ENCODE peak calls at places on chromosomes 6 and 20, in four cellular contexts. J is epithelial cell of esophagus, S is stomach, H is thyroid gland. P is an unnamed sample.

GRCh38 chr6:72080260-72080941 is 194.1 kb downstream of the RIMS1 start:
- DNase-seq in J (no peak), S (no peak), H (no peak), P (no peak)

GRCh38 chr6:148545901-148546300 is 200.9 kb upstream of the UST start:
- DNase-seq in J (no peak), S (no peak), H (no peak), P (no peak)

GRCh38 chr20:44495257-44495656 is 19.6 kb downstream of the TTPAL start:
- DNase-seq in J (peak), S (no peak), H (peak), P (no peak)

GRCh38 chr20:35698298-35699126 is 640 bp downstream of the NFS1 start:
- DNase-seq in J (peak), S (peak), H (no peak), P (peak)

GRCh38 chr6:32444433-32444832 is 4.7 kb downstream of the HLA-DRA start:
- DNase-seq in J (no peak), S (no peak), H (no peak), P (no peak)

GRCh38 chr6:54617730-54618129 is 228.8 kb upstream of the FAM83B start:
- DNase-seq in J (peak), S (no peak), H (no peak), P (no peak)

GRCh38 chr6:144559865-144560603 is 274.9 kb downstream of the UTRN start:
- DNase-seq in J (no peak), S (no peak), H (no peak), P (no peak)

GRCh38 chr6:157558049-157558448 is 177.1 kb downstream of the ZDHHC14 start:
- DNase-seq in J (no peak), S (no peak), H (no peak), P (no peak)

GRCh38 chr20:44576297-44576696 is 6.1 kb upstream of the PKIG start:
- DNase-seq in J (peak), S (no peak), H (no peak), P (no peak)

GRCh38 chr6:26380256-26380655 is 2.7 kb upstream of the BTN2A2 start:
- DNase-seq in J (peak), S (no peak), H (no peak), P (no peak)

GRCh38 chr6:33779305-33779704 is 9.6 kb downstream of the LEMD2 start:
- DNase-seq in J (no peak), S (no peak), H (no peak), P (no peak)
- TF ChIP-seq CTCF in J (no peak), S (no peak), H (no peak), P (peak)

GRCh38 chr6:30893001-30893591 is 8.8 kb downstream of the DDR1 start:
- DNase-seq in J (no peak), S (no peak), H (no peak), P (no peak)
- TF ChIP-seq CTCF in J (no peak), S (no peak), H (no peak), P (no peak)

DNA sequence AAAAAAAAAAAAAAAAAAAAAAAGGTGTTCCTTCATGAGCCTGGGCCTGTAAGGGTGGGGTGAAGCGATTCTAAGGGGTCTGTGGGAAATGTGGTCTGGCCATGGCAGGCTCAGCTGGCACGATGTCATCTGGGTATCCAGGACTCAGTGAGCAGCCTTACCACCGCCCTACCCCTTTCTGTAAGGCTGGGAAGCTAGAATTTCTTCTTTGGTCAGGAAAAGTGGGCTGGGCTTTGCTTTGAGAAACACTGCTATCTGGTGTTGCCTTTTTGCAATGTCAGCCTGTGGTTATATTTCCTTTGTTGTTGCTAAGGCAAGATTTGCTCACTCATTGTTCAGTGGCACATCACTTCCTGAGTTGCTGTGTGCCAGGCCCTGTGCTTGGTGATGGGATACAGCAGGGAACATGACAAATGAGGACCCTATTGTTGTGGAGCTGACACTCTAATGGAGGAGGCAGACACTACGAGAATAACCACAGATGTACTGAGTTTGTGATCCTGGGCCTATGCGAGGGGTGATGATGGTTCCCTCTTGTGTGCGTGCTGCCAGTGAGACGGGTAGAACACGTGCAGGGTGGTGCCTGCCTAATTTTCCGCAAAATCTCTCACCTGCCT is 45.9 kb upstream of the ZNFX1 start:
- DNase-seq in J (peak), S (no peak), H (peak), P (no peak)
- TF ChIP-seq CTCF in J (peak), S (peak), H (peak), P (no peak)

DNA sequence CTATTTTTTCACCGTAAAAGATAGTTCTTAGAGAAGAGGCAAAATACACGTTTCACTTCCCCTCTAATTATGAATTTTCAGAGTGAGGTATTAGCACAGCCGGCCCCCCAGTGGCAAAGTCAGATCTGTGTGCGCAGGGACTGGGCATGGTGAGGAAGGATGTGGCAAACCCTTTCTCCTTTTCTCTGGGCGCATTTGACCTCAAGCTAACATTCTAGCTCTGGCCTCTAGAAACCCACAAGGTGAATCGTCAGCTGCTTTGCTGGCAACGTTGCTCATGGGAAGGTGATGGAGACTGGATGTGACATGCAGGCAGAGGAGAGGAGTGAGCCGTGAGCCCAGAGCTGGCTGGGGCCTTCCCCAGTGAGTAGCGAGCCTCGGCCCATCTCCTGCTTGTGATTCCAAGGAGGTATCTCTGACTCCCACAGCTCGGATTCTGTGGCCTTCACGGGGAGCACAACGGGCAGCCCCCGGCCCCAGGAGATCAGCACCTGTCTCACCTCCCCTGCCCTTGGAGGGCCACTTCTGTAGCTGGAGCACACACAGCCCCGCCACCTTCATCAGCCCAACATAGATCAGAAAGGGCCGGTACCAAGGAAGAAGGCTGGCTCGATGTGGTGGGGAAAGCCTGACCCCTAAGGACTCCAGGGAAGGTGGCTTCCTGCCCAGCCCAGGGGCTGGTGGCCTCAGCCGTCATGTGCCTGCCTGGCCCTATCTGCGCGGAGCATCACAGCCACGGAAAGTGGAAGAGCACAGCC is 152.8 kb downstream of the TAF4 start:
- DNase-seq in J (no peak), S (no peak), H (no peak), P (no peak)
- TF ChIP-seq CTCF in J (no peak), S (no peak), H (no peak), P (no peak)

GRCh38 chr6:166465671-166466087 is 82.9 kb upstream of the MPC1 start:
- DNase-seq in J (no peak), S (no peak), H (no peak), P (no peak)
- TF ChIP-seq CTCF in J (no peak), S (no peak), H (no peak), P (no peak)

P was measured in nephron progenitor cell.